ENCODE peak calls at places on chromosomes 1 and 21, in six cellular contexts. H is thoracic aorta, K is AG09319, B is A673, R is AG04450, Q is foreskin keratinocyte. W is an unnamed sample.

GRCh38 chr1:58781541-58782307 is 2.1 kb downstream of the JUN start:
- DNase-seq in H (no peak), K (no peak), B (peak), R (no peak), Q (no peak), W (peak)

GRCh38 chr1:196466656-196467055 is 141.6 kb downstream of the KCNT2 start:
- DNase-seq in H (no peak), K (no peak), B (no peak), R (peak), Q (peak), W (no peak)

GRCh38 chr1:211606914-211607751 is 28.2 kb upstream of the SLC30A1 start:
- DNase-seq in H (no peak), K (no peak), B (peak), R (no peak), Q (no peak), W (no peak)

GRCh38 chr1:106746448-106747085 is 309.9 kb upstream of the PRMT6 start:
- DNase-seq in H (no peak), K (no peak), B (peak), R (no peak), Q (no peak), W (no peak)

GRCh38 chr21:26881504-26882228 is 36.5 kb upstream of the ADAMTS1 start:
- DNase-seq in H (no peak), K (no peak), B (peak), R (peak), Q (no peak), W (no peak)

GRCh38 chr1:188128761-188129160 is 1300.0 kb downstream of the PLA2G4A start:
- DNase-seq in H (no peak), K (no peak), B (peak), R (no peak), Q (peak), W (no peak)

GRCh38 chr1:107691542-107691941 is 273.4 kb downstream of the VAV3 start:
- DNase-seq in H (no peak), K (no peak), B (no peak), R (no peak), Q (peak), W (peak)

GRCh38 chr1:221994274-221994698 is 252.4 kb upstream of the DUSP10 start:
- DNase-seq in H (no peak), K (no peak), B (no peak), R (no peak), Q (peak), W (no peak)

GRCh38 chr1:176866011-176866410 is 298.5 kb downstream of the ASTN1 start:
- DNase-seq in H (no peak), K (no peak), B (no peak), R (no peak), Q (peak), W (no peak)

GRCh38 chr1:188170446-188170845 is 1341.7 kb downstream of the PLA2G4A start:
- DNase-seq in H (no peak), K (no peak), B (no peak), R (no peak), Q (no peak), W (no peak)

GRCh38 chr1:36139521-36139920 is 9.8 kb downstream of the TRAPPC3 start:
- DNase-seq in H (no peak), K (no peak), B (no peak), R (no peak), Q (no peak), W (no peak)

GRCh38 chr1:89672489-89673183 is 39.7 kb downstream of the LRRC8C start:
- DNase-seq in H (no peak), K (no peak), B (no peak), R (no peak), Q (no peak), W (no peak)

GRCh38 chr1:168009322-168009721 is 72.5 kb upstream of the MPC2 start:
- DNase-seq in H (no peak), K (no peak), B (no peak), R (no peak), Q (no peak), W (no peak)

GRCh38 chr1:7679873-7680790 is 91.0 kb upstream of the VAMP3 start:
- DNase-seq in H (no peak), K (no peak), B (peak), R (no peak), Q (no peak), W (peak)

GRCh38 chr1:61270761-61271411 is 188.5 kb downstream of the NFIA start:
- DNase-seq in H (no peak), K (no peak), B (no peak), R (no peak), Q (peak), W (no peak)

GRCh38 chr21:44509539-44509938 is 30.5 kb downstream of the KRTAP10-1 start:
- DNase-seq in H (no peak), K (no peak), B (no peak), R (no peak), Q (no peak), W (peak)

GRCh38 chr1:231037585-231038517 is 2.2 kb downstream of the FAM89A start:
- DNase-seq in H (no peak), K (no peak), B (no peak), R (no peak), Q (no peak), W (no peak)

GRCh38 chr21:41766883-41767605 is at the start of gene RIPK4:
- DNase-seq in H (no peak), K (no peak), B (peak), R (no peak), Q (peak), W (peak)

GRCh38 chr1:13967707-13968106 is 267.7 kb downstream of the PRDM2 start:
- DNase-seq in H (no peak), K (no peak), B (no peak), R (no peak), Q (no peak), W (no peak)

GRCh38 chr1:19348441-19349198 is 36.5 kb downstream of the SLC66A1 start:
- DNase-seq in H (no peak), K (no peak), B (no peak), R (no peak), Q (no peak), W (no peak)

GRCh38 chr1:93888900-93889299 is 9.9 kb upstream of the DNTTIP2 start:
- DNase-seq in H (no peak), K (no peak), B (no peak), R (no peak), Q (no peak), W (no peak)

GRCh38 chr21:30227128-30227527 is 11.2 kb upstream of the CLDN8 start:
- DNase-seq in H (no peak), K (no peak), B (no peak), R (no peak), Q (no peak), W (no peak)

GRCh38 chr1:154969246-154969645 is 1.3 kb downstream of the SHC1 start:
- DNase-seq in H (no peak), K (no peak), B (no peak), R (no peak), Q (no peak), W (no peak)

GRCh38 chr21:37868896-37869295 is 47.4 kb downstream of the KCNJ6 start:
- DNase-seq in H (no peak), K (no peak), B (no peak), R (no peak), Q (peak), W (no peak)

GRCh38 chr1:85200367-85200869 is 398 bp downstream of the SYDE2 start:
- DNase-seq in H (no peak), K (no peak), B (peak), R (no peak), Q (no peak), W (no peak)

GRCh38 chr1:193433599-193433998 is 247.2 kb upstream of the B3GALT2 start:
- DNase-seq in H (no peak), K (no peak), B (no peak), R (no peak), Q (no peak), W (no peak)

GRCh38 chr1:201171063-201172036 is 17.1 kb upstream of the TMEM9 start:
- DNase-seq in H (no peak), K (no peak), B (peak), R (no peak), Q (no peak), W (peak)

GRCh38 chr21:38295997-38296764 is 39.4 kb downstream of the KCNJ15 start:
- DNase-seq in H (no peak), K (no peak), B (no peak), R (no peak), Q (no peak), W (no peak)

GRCh38 chr21:43929217-43929971 is 64.4 kb downstream of the AGPAT3 start:
- DNase-seq in H (no peak), K (no peak), B (no peak), R (no peak), Q (no peak), W (no peak)

GRCh38 chr1:205449750-205450443 is 5.9 kb downstream of the BLACAT1 start:
- DNase-seq in H (no peak), K (no peak), B (peak), R (no peak), Q (peak), W (peak)

GRCh38 chr1:211739671-211740411 is 64.4 kb upstream of the NEK2 start:
- DNase-seq in H (no peak), K (no peak), B (no peak), R (no peak), Q (no peak), W (no peak)

GRCh38 chr1:221777434-221778072 is 35.7 kb upstream of the DUSP10 start:
- DNase-seq in H (no peak), K (no peak), B (no peak), R (no peak), Q (no peak), W (no peak)

GRCh38 chr21:33261635-33262034 is 4.5 kb upstream of the IL10RB start:
- DNase-seq in H (no peak), K (no peak), B (no peak), R (peak), Q (no peak), W (no peak)

GRCh38 chr1:169105434-169106094 is 926 bp upstream of the ATP1B1 start:
- DNase-seq in H (no peak), K (no peak), B (no peak), R (no peak), Q (no peak), W (peak)

GRCh38 chr1:234774971-234775370 is 165.0 kb upstream of the IRF2BP2 start:
- DNase-seq in H (no peak), K (no peak), B (no peak), R (no peak), Q (no peak), W (no peak)

GRCh38 chr21:33948096-33948950 is 32.7 kb upstream of the ATP5PO start:
- DNase-seq in H (no peak), K (no peak), B (peak), R (no peak), Q (no peak), W (peak)

GRCh38 chr1:91073299-91073698 is 51.5 kb upstream of the ZNF644 start:
- DNase-seq in H (no peak), K (no peak), B (no peak), R (no peak), Q (no peak), W (no peak)
- TF ChIP-seq CTCF in H (no peak), K (no peak), B (no peak), R (no peak), Q (no peak), W (no peak)

GRCh38 chr1:204286323-204286714 is 72.5 kb upstream of the GOLT1A start:
- DNase-seq in H (no peak), K (no peak), B (no peak), R (no peak), Q (no peak), W (no peak)

GRCh38 chr1:204287466-204287881 is 72.3 kb downstream of the PLEKHA6 start:
- DNase-seq in H (no peak), K (no peak), B (no peak), R (no peak), Q (no peak), W (no peak)

GRCh38 chr1:204288061-204288588 is 71.6 kb downstream of the PLEKHA6 start:
- DNase-seq in H (no peak), K (no peak), B (peak), R (no peak), Q (peak), W (peak)

GRCh38 chr1:204285438-204286322 is 71.9 kb upstream of the GOLT1A start:
- DNase-seq in H (no peak), K (no peak), B (no peak), R (no peak), Q (no peak), W (no peak)

GRCh38 chr1:204286841-204287387 is 72.8 kb downstream of the PLEKHA6 start:
- DNase-seq in H (no peak), K (no peak), B (peak), R (no peak), Q (no peak), W (peak)
- TF ChIP-seq CTCF in H (no peak), K (no peak), B (no peak), R (no peak), Q (no peak), W (no peak)

DNA sequence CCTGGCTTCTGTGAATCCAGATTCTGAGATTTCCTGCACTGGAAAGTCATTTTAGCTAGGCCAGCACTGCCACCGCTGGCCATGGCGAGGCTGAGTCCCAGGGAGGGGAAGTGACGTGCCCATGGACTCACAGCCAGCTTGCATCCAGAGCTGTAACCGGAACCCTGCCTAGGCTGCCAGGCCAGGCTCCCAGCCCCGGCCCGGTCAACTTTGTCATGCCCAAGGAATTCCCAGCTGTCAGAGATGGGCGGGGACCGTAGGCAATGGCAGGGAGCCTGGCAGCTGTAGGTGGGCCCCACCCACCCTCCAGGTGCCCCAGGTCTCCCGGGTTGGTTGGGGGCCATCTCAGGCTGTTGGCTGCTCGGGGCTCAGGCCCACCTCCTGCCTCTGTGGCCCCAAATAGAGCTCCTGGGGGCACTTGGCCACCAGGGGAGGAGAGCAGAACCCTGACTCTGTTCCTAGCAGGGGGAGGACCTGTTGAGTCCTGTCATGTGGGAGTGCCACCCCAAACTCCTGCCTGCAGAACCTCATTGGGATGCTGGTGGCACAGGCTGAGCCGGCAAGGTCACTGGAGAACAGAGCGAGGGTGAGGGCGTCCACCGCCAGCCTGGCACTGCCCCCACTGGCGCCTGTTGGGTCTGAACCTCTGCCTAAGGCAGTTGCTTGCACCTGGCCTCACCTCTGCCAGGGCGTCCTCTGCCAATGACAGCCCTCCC is 57.8 kb downstream of the FOXO6 start:
- DNase-seq in H (peak), K (peak), B (no peak), R (peak), Q (peak), W (peak)
- TF ChIP-seq CTCF in H (no peak), K (peak), B (no peak), R (no peak), Q (peak), W (no peak)

GRCh38 chr1:209741198-209741597 is 14.7 kb upstream of the TRAF3IP3 start:
- DNase-seq in H (no peak), K (no peak), B (no peak), R (no peak), Q (no peak), W (no peak)
- TF ChIP-seq CTCF in H (no peak), K (no peak), B (no peak), R (no peak), Q (no peak), W (no peak)

GRCh38 chr1:164240081-164240480 is 318.9 kb upstream of the PBX1 start:
- DNase-seq in H (no peak), K (no peak), B (no peak), R (no peak), Q (no peak), W (peak)
- TF ChIP-seq CTCF in H (no peak), K (peak), B (no peak), R (no peak), Q (peak), W (no peak)

DNA sequence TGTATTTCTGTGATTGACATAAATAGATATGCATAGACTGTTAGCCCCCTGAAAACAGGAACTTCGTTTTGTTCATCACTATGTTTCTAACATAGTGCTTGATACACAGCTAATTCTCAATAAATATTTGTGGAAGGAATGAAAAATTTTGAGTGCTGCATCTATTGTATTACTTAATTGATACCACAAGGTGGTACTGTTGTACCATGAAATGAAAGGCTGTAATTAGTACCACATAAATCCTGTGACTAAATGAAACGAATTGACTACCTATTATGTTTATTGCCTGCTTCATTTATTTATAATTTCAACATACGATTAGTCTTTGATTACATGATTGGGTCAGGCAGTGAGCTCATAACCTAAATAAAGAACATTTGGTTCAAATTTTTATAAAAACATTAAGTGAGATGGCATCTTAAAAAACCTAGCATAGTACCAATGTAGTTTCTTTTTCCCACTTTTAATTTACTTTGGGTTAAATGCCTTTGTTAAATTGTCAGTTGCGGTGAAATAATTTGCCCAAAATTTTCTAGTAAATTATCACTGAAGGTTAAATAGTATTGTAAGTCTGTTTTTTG is 15.0 kb upstream of the TGFB2 start:
- DNase-seq in H (no peak), K (no peak), B (peak), R (no peak), Q (no peak), W (no peak)
- TF ChIP-seq CTCF in H (peak), K (peak), B (peak), R (peak), Q (peak), W (peak)

GRCh38 chr1:54542120-54542961 is 5.7 kb upstream of the ACOT11 start:
- DNase-seq in H (no peak), K (no peak), B (peak), R (no peak), Q (peak), W (peak)
- TF ChIP-seq CTCF in H (peak), K (no peak), B (peak), R (peak), Q (peak), W (no peak)